ENCODE peak calls at places on chromosomes 7 and 10, in eight cellular contexts. One of them, this sample, is unnamed.

GRCh38 chr7:158325530-158326381 is 261.9 kb downstream of the PTPRN2 start:
- DNase-seq in bronchial epithelial cell: peak
- DNase-seq in lower leg skin: no peak
- DNase-seq in IMR-90: no peak
- DNase-seq in upper lobe of right lung: no peak
- DNase-seq in progenitor cell of endocrine pancreas: peak
- DNase-seq in upper lobe of left lung: peak
- DNase-seq in CD8-positive, alpha-beta T cell: no peak
- DNase-seq in this sample: peak

GRCh38 chr10:116382290-116382689 is 45.4 kb upstream of the PNLIPRP3 start:
- DNase-seq in bronchial epithelial cell: no peak
- DNase-seq in lower leg skin: no peak
- DNase-seq in IMR-90: no peak
- DNase-seq in upper lobe of right lung: no peak
- DNase-seq in progenitor cell of endocrine pancreas: no peak
- DNase-seq in upper lobe of left lung: no peak
- DNase-seq in CD8-positive, alpha-beta T cell: no peak
- DNase-seq in this sample: no peak

GRCh38 chr7:50470250-50471163 is 20.4 kb upstream of the FIGNL1 start:
- DNase-seq in bronchial epithelial cell: no peak
- DNase-seq in lower leg skin: no peak
- DNase-seq in IMR-90: no peak
- DNase-seq in upper lobe of right lung: no peak
- DNase-seq in progenitor cell of endocrine pancreas: no peak
- DNase-seq in upper lobe of left lung: peak
- DNase-seq in CD8-positive, alpha-beta T cell: no peak
- DNase-seq in this sample: no peak

GRCh38 chr10:50417486-50417905 is 166.2 kb upstream of the ASAH2 start:
- DNase-seq in bronchial epithelial cell: peak
- DNase-seq in lower leg skin: peak
- DNase-seq in IMR-90: peak
- DNase-seq in upper lobe of right lung: no peak
- DNase-seq in progenitor cell of endocrine pancreas: no peak
- DNase-seq in upper lobe of left lung: no peak
- DNase-seq in CD8-positive, alpha-beta T cell: no peak
- DNase-seq in this sample: peak

GRCh38 chr7:129958643-129959479 is 6.1 kb upstream of the UBE2H start:
- DNase-seq in bronchial epithelial cell: peak
- DNase-seq in lower leg skin: no peak
- DNase-seq in IMR-90: peak
- DNase-seq in upper lobe of right lung: peak
- DNase-seq in progenitor cell of endocrine pancreas: no peak
- DNase-seq in upper lobe of left lung: no peak
- DNase-seq in CD8-positive, alpha-beta T cell: no peak
- DNase-seq in this sample: peak

GRCh38 chr10:14880201-14880600 is 1.5 kb downstream of the SUV39H2 start:
- DNase-seq in bronchial epithelial cell: peak
- DNase-seq in lower leg skin: no peak
- DNase-seq in IMR-90: no peak
- DNase-seq in upper lobe of right lung: no peak
- DNase-seq in progenitor cell of endocrine pancreas: no peak
- DNase-seq in upper lobe of left lung: no peak
- DNase-seq in CD8-positive, alpha-beta T cell: no peak
- DNase-seq in this sample: peak

GRCh38 chr7:93011351-93012294 is 106.2 kb downstream of the SAMD9 start:
- DNase-seq in bronchial epithelial cell: peak
- DNase-seq in lower leg skin: no peak
- DNase-seq in IMR-90: peak
- DNase-seq in upper lobe of right lung: no peak
- DNase-seq in progenitor cell of endocrine pancreas: no peak
- DNase-seq in upper lobe of left lung: no peak
- DNase-seq in CD8-positive, alpha-beta T cell: no peak
- DNase-seq in this sample: peak

GRCh38 chr10:26448706-26449435 is 10.7 kb downstream of the APBB1IP start:
- DNase-seq in bronchial epithelial cell: no peak
- DNase-seq in lower leg skin: no peak
- DNase-seq in IMR-90: no peak
- DNase-seq in upper lobe of right lung: no peak
- DNase-seq in progenitor cell of endocrine pancreas: no peak
- DNase-seq in upper lobe of left lung: no peak
- DNase-seq in CD8-positive, alpha-beta T cell: peak
- DNase-seq in this sample: no peak

GRCh38 chr7:75531359-75531821 is 39.3 kb downstream of the SPDYE5 start:
- DNase-seq in bronchial epithelial cell: peak
- DNase-seq in lower leg skin: no peak
- DNase-seq in IMR-90: peak
- DNase-seq in upper lobe of right lung: peak
- DNase-seq in progenitor cell of endocrine pancreas: no peak
- DNase-seq in upper lobe of left lung: no peak
- DNase-seq in CD8-positive, alpha-beta T cell: no peak
- DNase-seq in this sample: peak

GRCh38 chr10:88660593-88660884 is 3.7 kb upstream of the LIPF start:
- DNase-seq in bronchial epithelial cell: no peak
- DNase-seq in lower leg skin: no peak
- DNase-seq in IMR-90: peak
- DNase-seq in upper lobe of right lung: no peak
- DNase-seq in progenitor cell of endocrine pancreas: no peak
- DNase-seq in upper lobe of left lung: no peak
- DNase-seq in CD8-positive, alpha-beta T cell: no peak
- DNase-seq in this sample: no peak

GRCh38 chr10:78961760-78962159 is 107.0 kb upstream of the ZMIZ1 start:
- DNase-seq in bronchial epithelial cell: no peak
- DNase-seq in lower leg skin: no peak
- DNase-seq in IMR-90: no peak
- DNase-seq in upper lobe of right lung: no peak
- DNase-seq in progenitor cell of endocrine pancreas: no peak
- DNase-seq in upper lobe of left lung: no peak
- DNase-seq in CD8-positive, alpha-beta T cell: no peak
- DNase-seq in this sample: no peak

GRCh38 chr10:121516483-121516882 is 81.8 kb downstream of the FGFR2 start:
- DNase-seq in bronchial epithelial cell: no peak
- DNase-seq in lower leg skin: no peak
- DNase-seq in IMR-90: no peak
- DNase-seq in upper lobe of right lung: no peak
- DNase-seq in progenitor cell of endocrine pancreas: no peak
- DNase-seq in upper lobe of left lung: no peak
- DNase-seq in CD8-positive, alpha-beta T cell: no peak
- DNase-seq in this sample: no peak

GRCh38 chr10:43408331-43408709 is 666 bp downstream of the HNRNPF start:
- DNase-seq in bronchial epithelial cell: no peak
- DNase-seq in lower leg skin: no peak
- DNase-seq in IMR-90: no peak
- DNase-seq in upper lobe of right lung: no peak
- DNase-seq in progenitor cell of endocrine pancreas: no peak
- DNase-seq in upper lobe of left lung: no peak
- DNase-seq in CD8-positive, alpha-beta T cell: no peak
- DNase-seq in this sample: no peak

GRCh38 chr10:132478341-132479023 is 59.1 kb upstream of the INPP5A start:
- DNase-seq in bronchial epithelial cell: no peak
- DNase-seq in lower leg skin: no peak
- DNase-seq in IMR-90: no peak
- DNase-seq in upper lobe of right lung: peak
- DNase-seq in progenitor cell of endocrine pancreas: no peak
- DNase-seq in upper lobe of left lung: peak
- DNase-seq in CD8-positive, alpha-beta T cell: no peak
- DNase-seq in this sample: no peak

GRCh38 chr7:47935336-47935735 is 12.9 kb downstream of the PKD1L1 start:
- DNase-seq in bronchial epithelial cell: no peak
- DNase-seq in lower leg skin: no peak
- DNase-seq in IMR-90: no peak
- DNase-seq in upper lobe of right lung: no peak
- DNase-seq in progenitor cell of endocrine pancreas: no peak
- DNase-seq in upper lobe of left lung: no peak
- DNase-seq in CD8-positive, alpha-beta T cell: no peak
- DNase-seq in this sample: no peak

GRCh38 chr7:50854247-50854646 is 71.6 kb upstream of the GRB10 start:
- DNase-seq in bronchial epithelial cell: no peak
- DNase-seq in lower leg skin: no peak
- DNase-seq in IMR-90: no peak
- DNase-seq in upper lobe of right lung: no peak
- DNase-seq in progenitor cell of endocrine pancreas: no peak
- DNase-seq in upper lobe of left lung: no peak
- DNase-seq in CD8-positive, alpha-beta T cell: no peak
- DNase-seq in this sample: no peak

GRCh38 chr10:113329121-113329596 is 223.7 kb upstream of the HABP2 start:
- DNase-seq in bronchial epithelial cell: peak
- DNase-seq in lower leg skin: no peak
- DNase-seq in IMR-90: peak
- DNase-seq in upper lobe of right lung: no peak
- DNase-seq in progenitor cell of endocrine pancreas: no peak
- DNase-seq in upper lobe of left lung: no peak
- DNase-seq in CD8-positive, alpha-beta T cell: no peak
- DNase-seq in this sample: peak

GRCh38 chr7:135771961-135772638 is 23.5 kb upstream of the FAM180A start:
- DNase-seq in bronchial epithelial cell: peak
- DNase-seq in lower leg skin: no peak
- DNase-seq in IMR-90: peak
- DNase-seq in upper lobe of right lung: no peak
- DNase-seq in progenitor cell of endocrine pancreas: no peak
- DNase-seq in upper lobe of left lung: no peak
- DNase-seq in CD8-positive, alpha-beta T cell: no peak
- DNase-seq in this sample: peak

GRCh38 chr7:100897772-100898454 is 2.2 kb upstream of the ACHE start:
- DNase-seq in bronchial epithelial cell: no peak
- DNase-seq in lower leg skin: no peak
- DNase-seq in IMR-90: no peak
- DNase-seq in upper lobe of right lung: no peak
- DNase-seq in progenitor cell of endocrine pancreas: no peak
- DNase-seq in upper lobe of left lung: no peak
- DNase-seq in CD8-positive, alpha-beta T cell: no peak
- DNase-seq in this sample: no peak

GRCh38 chr7:31043035-31043434 is 9.1 kb upstream of the ADCYAP1R1 start:
- DNase-seq in bronchial epithelial cell: no peak
- DNase-seq in lower leg skin: no peak
- DNase-seq in IMR-90: no peak
- DNase-seq in upper lobe of right lung: no peak
- DNase-seq in progenitor cell of endocrine pancreas: no peak
- DNase-seq in upper lobe of left lung: no peak
- DNase-seq in CD8-positive, alpha-beta T cell: no peak
- DNase-seq in this sample: no peak

GRCh38 chr10:114485695-114486400 is 81.5 kb upstream of the AFAP1L2 start:
- DNase-seq in bronchial epithelial cell: no peak
- DNase-seq in lower leg skin: no peak
- DNase-seq in IMR-90: no peak
- DNase-seq in upper lobe of right lung: no peak
- DNase-seq in progenitor cell of endocrine pancreas: no peak
- DNase-seq in upper lobe of left lung: no peak
- DNase-seq in CD8-positive, alpha-beta T cell: no peak
- DNase-seq in this sample: no peak

GRCh38 chr7:151251926-151252835 is 3.7 kb upstream of the SMARCD3 start:
- DNase-seq in bronchial epithelial cell: peak
- DNase-seq in lower leg skin: no peak
- DNase-seq in IMR-90: peak
- DNase-seq in upper lobe of right lung: peak
- DNase-seq in progenitor cell of endocrine pancreas: peak
- DNase-seq in upper lobe of left lung: peak
- DNase-seq in CD8-positive, alpha-beta T cell: no peak
- DNase-seq in this sample: no peak

GRCh38 chr7:49001610-49002033 is 77.3 kb downstream of the CDC14C start:
- DNase-seq in bronchial epithelial cell: peak
- DNase-seq in lower leg skin: no peak
- DNase-seq in IMR-90: no peak
- DNase-seq in upper lobe of right lung: no peak
- DNase-seq in progenitor cell of endocrine pancreas: no peak
- DNase-seq in upper lobe of left lung: no peak
- DNase-seq in CD8-positive, alpha-beta T cell: no peak
- DNase-seq in this sample: peak
- TF ChIP-seq CTCF in bronchial epithelial cell: peak
- TF ChIP-seq CTCF in lower leg skin: no peak
- TF ChIP-seq CTCF in IMR-90: peak
- TF ChIP-seq CTCF in upper lobe of right lung: peak
- TF ChIP-seq CTCF in progenitor cell of endocrine pancreas: peak
- TF ChIP-seq CTCF in upper lobe of left lung: peak
- TF ChIP-seq CTCF in CD8-positive, alpha-beta T cell: no peak
- TF ChIP-seq CTCF in this sample: peak

DNA sequence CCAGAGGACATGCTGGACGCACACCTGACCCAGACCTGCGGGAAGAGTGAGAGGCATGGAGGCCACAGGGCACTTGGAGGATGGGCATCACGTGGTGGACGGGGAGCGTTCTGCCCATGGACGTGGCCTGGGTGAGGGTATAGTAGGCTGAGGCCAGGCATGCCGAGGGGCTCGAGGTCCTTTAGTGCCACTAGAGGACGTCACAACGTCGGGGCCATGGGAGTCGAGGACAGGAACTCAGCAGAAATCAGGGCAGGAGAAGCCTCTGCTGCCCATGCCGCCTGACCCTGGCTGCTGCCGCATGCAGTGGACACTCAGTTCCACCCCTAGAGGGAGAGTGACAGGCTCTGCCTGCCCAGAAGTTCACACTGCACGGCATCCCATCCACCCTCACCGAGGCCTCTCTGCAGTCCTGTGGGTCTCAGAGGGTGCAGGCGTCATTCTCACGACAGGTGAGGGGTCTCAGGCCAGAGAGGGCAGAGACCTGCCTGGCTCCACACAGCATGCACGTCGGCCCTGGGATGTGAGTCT is 198.7 kb downstream of the ADARB2 start:
- DNase-seq in bronchial epithelial cell: no peak
- DNase-seq in lower leg skin: no peak
- DNase-seq in IMR-90: no peak
- DNase-seq in upper lobe of right lung: peak
- DNase-seq in progenitor cell of endocrine pancreas: no peak
- DNase-seq in upper lobe of left lung: peak
- DNase-seq in CD8-positive, alpha-beta T cell: no peak
- DNase-seq in this sample: no peak
- TF ChIP-seq CTCF in bronchial epithelial cell: no peak
- TF ChIP-seq CTCF in lower leg skin: no peak
- TF ChIP-seq CTCF in IMR-90: no peak
- TF ChIP-seq CTCF in upper lobe of right lung: no peak
- TF ChIP-seq CTCF in progenitor cell of endocrine pancreas: no peak
- TF ChIP-seq CTCF in upper lobe of left lung: no peak
- TF ChIP-seq CTCF in CD8-positive, alpha-beta T cell: no peak
- TF ChIP-seq CTCF in this sample: no peak

GRCh38 chr7:116483271-116483942 is 16.1 kb upstream of the CAV2 start:
- DNase-seq in bronchial epithelial cell: no peak
- DNase-seq in lower leg skin: no peak
- DNase-seq in IMR-90: peak
- DNase-seq in upper lobe of right lung: no peak
- DNase-seq in progenitor cell of endocrine pancreas: no peak
- DNase-seq in upper lobe of left lung: no peak
- DNase-seq in CD8-positive, alpha-beta T cell: no peak
- DNase-seq in this sample: no peak
- TF ChIP-seq CTCF in bronchial epithelial cell: no peak
- TF ChIP-seq CTCF in lower leg skin: no peak
- TF ChIP-seq CTCF in IMR-90: no peak
- TF ChIP-seq CTCF in upper lobe of right lung: no peak
- TF ChIP-seq CTCF in progenitor cell of endocrine pancreas: no peak
- TF ChIP-seq CTCF in upper lobe of left lung: no peak
- TF ChIP-seq CTCF in CD8-positive, alpha-beta T cell: no peak
- TF ChIP-seq CTCF in this sample: no peak

DNA sequence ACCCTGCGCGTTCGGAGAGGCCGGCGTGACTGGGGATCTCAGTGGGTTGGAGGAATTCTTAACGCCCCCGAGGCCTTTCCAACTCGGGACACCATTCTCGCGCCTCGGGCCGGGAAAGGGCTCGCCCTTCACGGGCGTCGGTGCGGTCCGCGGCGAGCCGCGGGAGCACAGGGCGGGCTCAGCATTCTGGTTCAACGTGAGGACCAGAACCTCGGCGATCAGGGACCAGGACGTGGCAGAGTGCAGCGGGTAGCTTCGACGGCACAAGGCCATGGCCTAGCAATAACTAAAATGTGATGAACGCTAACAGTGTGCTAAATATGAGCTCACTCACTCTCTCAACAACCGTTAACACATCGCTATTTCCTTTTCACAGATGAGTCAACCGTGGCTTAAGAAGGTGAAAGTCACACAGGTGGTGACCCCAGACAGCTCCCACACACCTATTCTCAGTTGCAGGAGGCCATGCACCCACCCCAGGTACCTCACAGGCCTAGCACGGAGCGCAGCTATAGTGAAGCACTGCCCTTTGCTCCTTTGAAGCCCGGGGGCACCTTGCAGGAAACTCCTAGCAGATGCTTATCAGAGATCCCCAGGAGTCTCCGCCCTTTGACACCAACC is 4.5 kb upstream of the EMX2 start:
- DNase-seq in bronchial epithelial cell: peak
- DNase-seq in lower leg skin: peak
- DNase-seq in IMR-90: no peak
- DNase-seq in upper lobe of right lung: no peak
- DNase-seq in progenitor cell of endocrine pancreas: no peak
- DNase-seq in upper lobe of left lung: no peak
- DNase-seq in CD8-positive, alpha-beta T cell: no peak
- DNase-seq in this sample: no peak
- TF ChIP-seq CTCF in bronchial epithelial cell: no peak
- TF ChIP-seq CTCF in lower leg skin: no peak
- TF ChIP-seq CTCF in IMR-90: no peak
- TF ChIP-seq CTCF in upper lobe of right lung: no peak
- TF ChIP-seq CTCF in progenitor cell of endocrine pancreas: no peak
- TF ChIP-seq CTCF in upper lobe of left lung: no peak
- TF ChIP-seq CTCF in CD8-positive, alpha-beta T cell: no peak
- TF ChIP-seq CTCF in this sample: no peak